ENCODE peak calls at places on chromosomes 13 and 19, in five cellular contexts. R is neural crest cell, F is cardiac muscle cell, J is choroid plexus epithelial cell, E is GM06990. M is an unnamed sample.

GRCh38 chr13:75312884-75313520 is 169.0 kb downstream of the TBC1D4 start:
- DNase-seq in R (no peak), F (no peak), J (no peak), E (no peak), M (no peak)

GRCh38 chr13:76667551-76667950 is 218.7 kb downstream of the KCTD12 start:
- DNase-seq in R (no peak), F (peak), J (peak), E (no peak), M (no peak)

GRCh38 chr19:17778621-17779280 is 16.2 kb upstream of the B3GNT3 start:
- DNase-seq in R (no peak), F (peak), J (no peak), E (no peak), M (no peak)

GRCh38 chr13:33057019-33057785 is 41.0 kb downstream of the KL start:
- DNase-seq in R (no peak), F (peak), J (peak), E (no peak), M (peak)

GRCh38 chr13:110310541-110311491 is 3.7 kb downstream of the COL4A2 start:
- DNase-seq in R (no peak), F (no peak), J (no peak), E (no peak), M (no peak)

GRCh38 chr13:98563071-98563470 is 13.8 kb downstream of the STK24 start:
- DNase-seq in R (no peak), F (no peak), J (peak), E (no peak), M (no peak)

GRCh38 chr13:30866692-30867669 is 39.1 kb upstream of the MEDAG start:
- DNase-seq in R (no peak), F (no peak), J (no peak), E (no peak), M (no peak)

GRCh38 chr19:28555317-28555716 is 657.6 kb downstream of the UQCRFS1 start:
- DNase-seq in R (no peak), F (no peak), J (no peak), E (no peak), M (no peak)

GRCh38 chr19:43726736-43727592 is 11.1 kb downstream of the IRGC start:
- DNase-seq in R (no peak), F (peak), J (no peak), E (no peak), M (no peak)

GRCh38 chr19:34397853-34398252 is 6.3 kb upstream of the PDCD2L start:
- DNase-seq in R (no peak), F (no peak), J (no peak), E (no peak), M (no peak)

GRCh38 chr19:3336351-3336679 is 30.1 kb upstream of the NFIC start:
- DNase-seq in R (no peak), F (no peak), J (no peak), E (no peak), M (no peak)

GRCh38 chr13:112867301-112867711 is 101.7 kb upstream of the MCF2L start:
- DNase-seq in R (no peak), F (no peak), J (no peak), E (no peak), M (no peak)

GRCh38 chr19:2462635-2463421 is 6.1 kb upstream of the LMNB2 start:
- DNase-seq in R (peak), F (peak), J (peak), E (no peak), M (no peak)

GRCh38 chr19:42115705-42116104 is 16.5 kb downstream of the POU2F2 start:
- DNase-seq in R (no peak), F (no peak), J (no peak), E (no peak), M (no peak)

GRCh38 chr19:801030-801860 is 4.0 kb downstream of the PTBP1 start:
- DNase-seq in R (no peak), F (peak), J (no peak), E (no peak), M (no peak)

GRCh38 chr13:51733656-51734334 is 70.2 kb downstream of the DHRS12 start:
- DNase-seq in R (no peak), F (no peak), J (no peak), E (no peak), M (no peak)

GRCh38 chr13:59531571-59532091 is 632.1 kb downstream of the DIAPH3 start:
- DNase-seq in R (no peak), F (peak), J (peak), E (no peak), M (no peak)

GRCh38 chr13:31436478-31436877 is 236.7 kb downstream of the B3GLCT start:
- DNase-seq in R (no peak), F (peak), J (peak), E (no peak), M (no peak)

GRCh38 chr13:21852043-21852442 is 181.2 kb downstream of the FGF9 start:
- DNase-seq in R (no peak), F (no peak), J (no peak), E (no peak), M (no peak)

GRCh38 chr19:31432411-31432810 is 83.2 kb upstream of the TSHZ3 start:
- DNase-seq in R (no peak), F (no peak), J (no peak), E (no peak), M (no peak)
- TF ChIP-seq CTCF in R (no peak), F (no peak), J (no peak), E (no peak), M (no peak)

DNA sequence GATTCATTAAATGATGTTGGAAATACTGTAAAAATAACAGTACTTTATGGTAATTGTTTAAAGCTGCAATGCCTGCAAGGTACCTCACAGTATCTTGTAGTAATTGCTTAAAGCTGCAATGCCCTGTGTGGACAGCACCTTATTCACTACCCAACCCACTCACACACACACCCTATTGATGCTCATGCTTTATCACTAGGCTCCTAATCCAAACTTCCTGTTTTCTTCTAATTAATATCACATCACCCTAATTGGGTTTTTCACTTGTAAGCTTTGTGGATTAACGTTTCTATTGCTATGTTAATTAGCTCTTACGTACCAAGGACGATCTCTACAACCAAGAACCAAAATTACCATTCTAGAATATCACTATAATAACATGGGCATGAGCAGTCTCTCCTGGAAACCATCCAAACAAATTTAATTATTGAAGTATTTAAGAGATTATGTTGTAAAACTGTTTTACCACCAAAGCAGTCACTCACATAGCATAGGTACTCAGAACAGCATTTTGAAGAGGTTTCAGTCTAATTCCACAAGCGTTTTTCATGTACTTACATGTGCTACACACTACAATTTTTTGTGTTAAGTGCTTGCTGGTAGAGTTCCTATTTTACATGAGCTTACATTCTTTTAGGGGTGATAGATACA is 303.8 kb downstream of the PCDH9 start:
- DNase-seq in R (no peak), F (no peak), J (no peak), E (no peak), M (no peak)
- TF ChIP-seq CTCF in R (no peak), F (no peak), J (no peak), E (no peak), M (no peak)

GRCh38 chr19:58406818-58407657 is 1.4 kb upstream of the ZNF584 start:
- DNase-seq in R (no peak), F (no peak), J (peak), E (no peak), M (no peak)
- TF ChIP-seq CTCF in R (peak), F (peak), J (peak), E (peak), M (peak)

GRCh38 chr13:20489185-20489820 is 36.4 kb downstream of the CRYL1 start:
- DNase-seq in R (no peak), F (no peak), J (peak), E (no peak), M (peak)
- TF ChIP-seq CTCF in R (no peak), F (no peak), J (peak), E (peak), M (no peak)